ENCODE peak calls at places on chromosomes 16 and 17, in four cellular contexts. W, D, R and P are unnamed samples. For H3K4me1, the result is how much of the 10 kb centered on the place peaks cover.

GRCh38 chr16:66374176-66374575 is 7.7 kb downstream of the CDH5 start:
- DNase-seq in W (no peak), D (no peak), R (no peak), P (no peak)

GRCh38 chr16:66935319-66936011 is at the start of gene CES2:
- DNase-seq in W (peak), D (no peak), R (no peak), P (no peak)

GRCh38 chr17:47987240-47987835 is 16.4 kb downstream of the CDK5RAP3 start:
- DNase-seq in W (peak), D (peak), R (no peak), P (no peak)

GRCh38 chr16:50195276-50195675 is 42.2 kb downstream of the TENT4B start:
- DNase-seq in W (peak), D (no peak), R (no peak), P (no peak)

GRCh38 chr17:57732062-57732461 is 13.0 kb downstream of the CCDC182 start:
- DNase-seq in W (no peak), D (no peak), R (no peak), P (no peak)

GRCh38 chr17:50136096-50136687 is 6.2 kb upstream of the SAMD14 start:
- DNase-seq in W (no peak), D (no peak), R (no peak), P (no peak)

GRCh38 chr17:9645858-9646555 is 690 bp downstream of the USP43 start:
- DNase-seq in W (no peak), D (peak), R (no peak), P (no peak)

GRCh38 chr17:63151981-63152523 is 186.0 kb downstream of the TANC2 start:
- DNase-seq in W (no peak), D (peak), R (no peak), P (no peak)

GRCh38 chr17:19724501-19725420 is 8.4 kb upstream of the SLC47A2 start:
- DNase-seq in W (peak), D (no peak), R (no peak), P (no peak)

GRCh38 chr17:76681222-76682137 is 29.3 kb downstream of the MXRA7 start:
- DNase-seq in W (peak), D (peak), R (no peak), P (no peak)

GRCh38 chr16:82050909-82051357 is 15.9 kb downstream of the HSD17B2 start:
- DNase-seq in W (no peak), D (no peak), R (no peak), P (no peak)

DNA sequence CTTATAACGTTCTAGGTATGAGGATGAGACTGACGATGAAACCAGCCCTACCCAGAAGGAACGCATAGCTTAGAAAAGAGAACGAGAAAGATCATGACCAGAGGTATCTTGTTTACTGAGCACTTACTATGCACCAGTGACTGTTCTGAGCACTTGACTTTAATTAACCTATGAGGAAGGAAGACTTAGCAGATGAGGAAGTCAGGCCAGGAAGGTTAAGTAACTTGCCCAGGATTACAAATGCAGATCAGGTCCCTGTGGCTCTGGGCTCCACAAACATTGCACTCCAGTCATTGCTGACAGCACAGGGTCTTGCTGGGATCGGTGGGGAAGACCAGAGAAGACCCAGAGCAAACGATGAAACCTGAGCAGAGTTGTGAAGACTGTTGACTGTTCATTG is 7.1 kb downstream of the KRT13 start:
- DNase-seq in W (no peak), D (no peak), R (no peak), P (no peak)
- H3K4me1 ChIP-seq in W (under half), D (under half), R (under half), P (under half)

GRCh38 chr17:7254511-7254910 is 2.5 kb downstream of the ELP5 start:
- DNase-seq in W (no peak), D (no peak), R (no peak), P (no peak)

GRCh38 chr17:7252176-7253043 is at the start of gene ELP5:
- DNase-seq in W (peak), D (peak), R (peak), P (peak)

GRCh38 chr17:7251330-7252175 is at the start of gene CTDNEP1:
- DNase-seq in W (no peak), D (no peak), R (peak), P (peak)

GRCh38 chr17:7250655-7251329 is 742 bp downstream of the CTDNEP1 start:
- DNase-seq in W (peak), D (no peak), R (no peak), P (no peak)

GRCh38 chr17:7253082-7253481 is 1.1 kb downstream of the ELP5 start:
- DNase-seq in W (no peak), D (no peak), R (no peak), P (no peak)
- H3K27ac ChIP-seq in W (peak), D (no peak), R (peak), P (peak)

DNA sequence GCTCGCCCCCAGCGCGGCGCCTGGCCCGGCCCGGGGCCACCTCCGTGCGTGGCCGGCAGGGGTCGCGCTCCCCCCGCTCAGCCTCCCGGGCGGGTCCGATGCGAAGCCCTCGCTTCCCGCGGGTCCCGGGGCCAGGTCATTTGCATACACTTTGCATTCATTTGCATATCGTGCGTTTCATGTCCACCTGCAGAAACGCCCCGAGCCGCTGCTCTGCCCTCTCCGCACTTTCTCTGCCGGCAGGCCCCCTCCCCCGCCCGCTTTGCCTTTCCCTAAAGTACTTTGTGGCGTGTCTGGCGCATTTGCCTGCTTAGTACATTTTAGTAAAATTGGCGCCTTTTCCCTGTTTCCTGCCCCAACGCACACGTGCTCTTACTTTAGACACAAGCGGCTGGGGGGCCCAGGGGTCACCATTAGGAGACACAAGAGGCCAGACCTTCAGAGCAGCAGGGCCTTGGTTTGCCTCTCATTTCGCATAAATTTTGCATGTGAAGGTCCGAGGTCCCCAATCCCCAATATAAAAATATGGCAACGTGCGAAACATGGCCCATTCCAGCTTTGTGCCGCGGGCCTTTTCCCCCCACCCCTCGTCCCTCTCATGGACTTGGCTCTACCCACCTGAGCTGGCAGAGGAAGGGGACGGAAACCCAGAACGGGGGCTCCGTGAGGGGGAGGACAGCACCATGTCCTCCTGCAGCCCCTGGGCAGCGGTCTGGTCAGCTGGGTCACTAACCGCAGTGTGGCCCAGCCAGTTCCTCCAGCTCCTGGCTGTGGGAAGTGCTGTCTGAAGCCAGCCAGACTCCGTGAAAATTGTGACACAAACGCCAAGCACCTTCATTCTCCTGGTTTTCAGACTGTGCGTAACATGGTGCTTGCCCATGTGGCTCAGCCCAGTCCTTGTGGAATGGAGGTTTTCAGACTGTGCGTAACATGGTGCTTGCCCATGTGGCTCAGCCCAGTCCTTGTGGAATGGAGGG is 34.8 kb downstream of the CBFA2T3 start:
- DNase-seq in W (no peak), D (peak), R (no peak), P (no peak)
- H3K4me3 ChIP-seq in W (no peak), D (peak), R (peak), P (no peak)

GRCh38 chr17:17487998-17488397 is 8.2 kb downstream of the RASD1 start:
- DNase-seq in W (no peak), D (no peak), R (no peak), P (no peak)
- H3K4me1 ChIP-seq in W (under half), D (under half), R (under half), P (under half)

DNA sequence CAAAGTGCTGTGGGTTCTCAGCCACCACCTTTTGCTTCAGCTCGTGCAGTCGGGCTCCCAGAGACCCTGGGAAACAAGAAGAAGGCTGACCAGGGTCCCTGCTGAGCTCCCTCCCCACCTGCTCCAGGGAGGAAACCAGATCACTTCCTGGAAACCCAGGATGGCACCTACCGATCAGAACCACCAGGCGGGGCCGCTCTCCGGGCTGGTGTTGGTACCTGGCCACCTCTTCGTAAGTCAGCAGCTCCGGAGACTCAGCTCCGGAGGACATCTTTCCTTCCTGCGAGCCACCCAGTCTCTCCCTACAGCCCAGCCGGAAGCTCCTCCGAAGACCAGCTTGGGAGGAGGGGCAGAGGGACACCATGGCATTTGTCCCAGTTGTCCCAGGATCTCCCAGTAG is 18.9 kb downstream of the MPP3 start:
- DNase-seq in W (no peak), D (no peak), R (no peak), P (no peak)
- H3K27ac ChIP-seq in W (peak), D (no peak), R (no peak), P (no peak)

GRCh38 chr16:16162591-16162990 is 60.7 kb downstream of the ABCC6 start:
- DNase-seq in W (no peak), D (no peak), R (no peak), P (no peak)
- H3K4me3 ChIP-seq in W (no peak), D (no peak), R (no peak), P (no peak)

GRCh38 chr16:14105976-14106375 is 34.9 kb downstream of the MRTFB start:
- DNase-seq in W (no peak), D (no peak), R (no peak), P (no peak)
- H3K4me1 ChIP-seq in W (under half), D (under half), R (under half), P (half or more)